ENCODE peak calls at places on chromosomes 4 and X, in nine cellular contexts. R, O, K, W, M, P, G, U and J are unnamed samples.

GRCh38 chrX:10519761-10520160 is 100.6 kb downstream of the MID1 start:
- DNase-seq in G (no peak), K (no peak), O (no peak), P (no peak), U (no peak), W (no peak), M (no peak), R (no peak), J (no peak)

GRCh38 chrX:153819398-153820083 is 10.8 kb downstream of the PDZD4 start:
- DNase-seq in R (no peak), K (no peak), G (no peak), M (no peak), W (no peak), U (no peak), O (no peak), P (no peak), J (no peak)

GRCh38 chr4:71290074-71290473 is 48.7 kb upstream of the SLC4A4 start:
- DNase-seq in M (no peak), P (no peak), G (no peak), U (no peak), K (no peak), W (no peak), O (no peak), R (no peak), J (peak)

GRCh38 chr4:126757219-126757618 is 875.5 kb upstream of the INTU start:
- DNase-seq in O (no peak), M (no peak), K (no peak), P (no peak), R (no peak), U (no peak), G (no peak), W (no peak), J (no peak)

GRCh38 chrX:17183566-17183965 is 191.4 kb upstream of the NHS start:
- DNase-seq in U (no peak), P (no peak), G (no peak), M (no peak), K (no peak), W (no peak), R (no peak), O (no peak), J (no peak)

GRCh38 chr4:138405934-138406567 is 163.9 kb upstream of the SLC7A11 start:
- DNase-seq in K (no peak), P (no peak), O (no peak), G (peak), U (no peak), R (no peak), W (no peak), M (no peak), J (no peak)

GRCh38 chr4:54215379-54216072 is 13.6 kb upstream of the PDGFRA start:
- DNase-seq in W (no peak), U (no peak), P (no peak), O (no peak), M (no peak), R (no peak), G (no peak), K (peak), J (no peak)

GRCh38 chr4:2570551-2571222 is 34.2 kb downstream of the FAM193A start:
- DNase-seq in K (no peak), U (peak), W (peak), P (no peak), G (peak), R (no peak), M (no peak), O (no peak), J (no peak)

GRCh38 chrX:26562156-26562555 is 346.2 kb downstream of the MAGEB5 start:
- DNase-seq in U (no peak), O (no peak), G (no peak), W (no peak), P (no peak), M (no peak), R (no peak), K (no peak), J (no peak)

GRCh38 chrX:9644335-9644734 is 121.3 kb downstream of the GPR143 start:
- DNase-seq in U (peak), O (no peak), W (no peak), P (no peak), R (no peak), M (no peak), G (peak), K (no peak), J (no peak)

GRCh38 chrX:17082831-17083230 is 136.4 kb downstream of the REPS2 start:
- DNase-seq in U (no peak), K (no peak), O (no peak), G (no peak), P (no peak), M (no peak), W (no peak), R (no peak), J (no peak)

GRCh38 chr4:126071346-126072333 is 756.9 kb downstream of the FAT4 start:
- DNase-seq in U (no peak), W (peak), G (no peak), P (no peak), M (no peak), K (peak), R (no peak), O (no peak), J (no peak)

GRCh38 chrX:115067812-115068211 is 50.4 kb upstream of the IL13RA2 start:
- DNase-seq in P (no peak), O (no peak), M (no peak), R (no peak), G (no peak), U (no peak), K (no peak), W (no peak), J (no peak)

GRCh38 chr4:104451573-104451972 is 43.1 kb downstream of the CXXC4 start:
- DNase-seq in M (peak), O (no peak), R (no peak), U (no peak), P (no peak), W (no peak), K (no peak), G (no peak), J (peak)

GRCh38 chr4:185127021-185127925 is 15.8 kb upstream of the SLC25A4 start:
- DNase-seq in M (no peak), G (peak), O (peak), K (no peak), P (no peak), R (no peak), U (no peak), W (peak), J (no peak)

GRCh38 chrX:13270360-13270759 is 49.5 kb downstream of the ATXN3L start:
- DNase-seq in G (no peak), O (no peak), P (no peak), U (no peak), M (no peak), R (no peak), K (no peak), W (no peak), J (no peak)

GRCh38 chr4:8297691-8298485 is 28.3 kb downstream of the HTRA3 start:
- DNase-seq in G (no peak), P (no peak), O (no peak), M (no peak), W (peak), U (no peak), K (no peak), R (no peak), J (no peak)

GRCh38 chr4:10015140-10015753 is 6.0 kb downstream of the SLC2A9 start:
- DNase-seq in W (peak), U (no peak), O (peak), P (peak), K (peak), M (peak), G (peak), R (peak), J (no peak)